ENCODE peak calls at places on chromosomes 13 and 19, in eight cellular contexts. G is fibroblast of lung, B is neuronal stem cell, H is PC-3, E is IMR-90, F is GM23338, Z is mesenchymal stem cell, L is H9. C is an unnamed sample.

GRCh38 chr19:9149976-9150375 is 9.8 kb downstream of the ZNF317 start:
- DNase-seq in G (no peak), B (no peak), H (peak; percentile 76), E (no peak), F (no peak), Z (no peak), L (no peak), C (no peak)

GRCh38 chr13:40438022-40438692 is 228.3 kb downstream of the FOXO1 start:
- DNase-seq in G (no peak), B (no peak), H (no peak), E (no peak), F (no peak), Z (peak; percentile 9), L (no peak), C (no peak)

GRCh38 chr19:45591004-45591637 is 6.5 kb upstream of the OPA3 start:
- DNase-seq in G (peak; percentile 34), B (no peak), H (no peak), E (peak; percentile 35), F (peak; percentile 88), Z (no peak), L (peak; percentile 89), C (no peak)

GRCh38 chr13:40679586-40679985 is 13.1 kb upstream of the FOXO1 start:
- DNase-seq in G (no peak), B (no peak), H (no peak), E (no peak), F (peak; percentile 47), Z (no peak), L (peak; percentile 44), C (no peak)

GRCh38 chr19:38913958-38914357 is 2.0 kb upstream of the CCER2 start:
- DNase-seq in G (no peak), B (no peak), H (no peak), E (no peak), F (no peak), Z (no peak), L (no peak), C (no peak)

GRCh38 chr13:46307554-46307953 is 79.5 kb downstream of the RUBCNL start:
- DNase-seq in G (no peak), B (no peak), H (no peak), E (no peak), F (no peak), Z (no peak), L (no peak), C (no peak)

GRCh38 chr19:20371911-20372310 is 193.7 kb downstream of the ZNF737 start:
- DNase-seq in G (no peak), B (no peak), H (no peak), E (no peak), F (peak; percentile 34), Z (no peak), L (no peak), C (no peak)

GRCh38 chr13:33284916-33285315 is 639 bp downstream of the STARD13 start:
- DNase-seq in G (peak; percentile 50), B (no peak), H (peak; percentile 53), E (no peak), F (no peak), Z (peak; percentile 56), L (no peak), C (peak; percentile 49)

GRCh38 chr13:97194473-97194872 is 27.7 kb upstream of the MBNL2 start:
- DNase-seq in G (peak; percentile 87), B (no peak), H (peak; percentile 71), E (peak; percentile 78), F (peak; percentile 43), Z (no peak), L (no peak), C (peak; percentile 80)

GRCh38 chr13:91166714-91167511 is 180.6 kb upstream of the MIR17HG start:
- DNase-seq in G (no peak), B (no peak), H (no peak), E (no peak), F (no peak), Z (peak; percentile 24), L (no peak), C (no peak)

GRCh38 chr19:31350693-31351211 is 1.5 kb upstream of the TSHZ3 start:
- DNase-seq in G (peak; percentile 63), B (no peak), H (peak; percentile 22), E (peak; percentile 56), F (peak; percentile 70), Z (peak; percentile 67), L (peak; percentile 43), C (peak; percentile 31)

GRCh38 chr13:98228661-98229349 is 51.7 kb upstream of the RNF113B start:
- DNase-seq in G (peak; percentile 60), B (no peak), H (peak; percentile 38), E (peak; percentile 74), F (no peak), Z (peak; percentile 24), L (no peak), C (peak; percentile 51)

GRCh38 chr19:32921624-32922023 is 50.1 kb downstream of the CEP89 start:
- DNase-seq in G (no peak), B (no peak), H (no peak), E (no peak), F (no peak), Z (no peak), L (no peak), C (no peak)

GRCh38 chr19:30807263-30807662 is 435.1 kb downstream of the ZNF536 start:
- DNase-seq in G (no peak), B (no peak), H (no peak), E (no peak), F (no peak), Z (no peak), L (no peak), C (no peak)

GRCh38 chr13:50519866-50520265 is 323.6 kb downstream of the DLEU7 start:
- DNase-seq in G (no peak), B (no peak), H (no peak), E (no peak), F (no peak), Z (no peak), L (no peak), C (no peak)

GRCh38 chr13:50521750-50522149 is 321.7 kb downstream of the DLEU7 start:
- DNase-seq in G (peak; percentile 49), B (no peak), H (no peak), E (peak; percentile 30), F (no peak), Z (peak; percentile 73), L (no peak), C (no peak)

GRCh38 chr13:50518131-50518530 is 325.4 kb downstream of the DLEU7 start:
- DNase-seq in G (peak; percentile 50), B (no peak), H (no peak), E (peak; percentile 26), F (no peak), Z (no peak), L (no peak), C (no peak)

GRCh38 chr13:50521191-50521590 is 322.3 kb downstream of the DLEU7 start:
- DNase-seq in G (no peak), B (no peak), H (no peak), E (no peak), F (no peak), Z (no peak), L (no peak), C (no peak)

GRCh38 chr13:50518791-50519201 is 324.7 kb downstream of the DLEU7 start:
- DNase-seq in G (peak; percentile 47), B (no peak), H (no peak), E (peak; percentile 72), F (no peak), Z (peak; percentile 86), L (no peak), C (peak; percentile 42)
- H2AFZ ChIP-seq in G (no peak overlapping the region), B (peak overlapping the region; percentile 34), H (no peak overlapping the region), E (peak overlapping the region; percentile 33), F (no peak overlapping the region), Z (no peak overlapping the region), L (no peak overlapping the region), C (peak overlapping the region; percentile 33)

DNA sequence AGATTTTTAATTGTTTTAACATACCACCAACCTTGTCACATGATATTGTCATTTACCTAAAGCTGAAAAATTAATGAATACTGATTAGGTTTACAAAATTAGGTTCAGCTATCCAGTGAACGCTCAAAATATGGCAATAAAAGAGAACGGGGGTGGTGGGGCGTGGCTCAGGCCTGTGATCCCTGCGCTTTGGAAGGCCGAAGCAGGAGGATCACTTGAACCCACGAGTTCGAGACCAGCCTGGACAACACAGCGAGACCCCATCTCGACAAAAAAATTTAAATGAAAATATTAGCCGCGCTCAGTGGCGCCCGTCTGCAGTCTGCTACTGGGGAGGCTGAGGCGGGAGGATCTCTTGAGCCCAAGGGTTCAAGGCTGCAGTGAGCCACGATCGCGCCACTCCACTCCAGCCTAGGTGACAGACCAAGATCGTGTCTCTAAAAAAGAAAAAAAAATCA is 516 bp upstream of the FAM32A start:
- DNase-seq in G (no peak), B (no peak), H (no peak), E (no peak), F (no peak), Z (no peak), L (no peak), C (no peak)
- H3K4me1 ChIP-seq in G (peaks cover 6% of the 10 kb centered on the region), B (no peaks in the 10 kb centered on the region), H (peaks cover 17% of the 10 kb centered on the region), E (peaks cover 5% of the 10 kb centered on the region), F (no peaks in the 10 kb centered on the region), Z (peaks cover 15% of the 10 kb centered on the region), L (no peaks in the 10 kb centered on the region), C (peaks cover 16% of the 10 kb centered on the region)

DNA sequence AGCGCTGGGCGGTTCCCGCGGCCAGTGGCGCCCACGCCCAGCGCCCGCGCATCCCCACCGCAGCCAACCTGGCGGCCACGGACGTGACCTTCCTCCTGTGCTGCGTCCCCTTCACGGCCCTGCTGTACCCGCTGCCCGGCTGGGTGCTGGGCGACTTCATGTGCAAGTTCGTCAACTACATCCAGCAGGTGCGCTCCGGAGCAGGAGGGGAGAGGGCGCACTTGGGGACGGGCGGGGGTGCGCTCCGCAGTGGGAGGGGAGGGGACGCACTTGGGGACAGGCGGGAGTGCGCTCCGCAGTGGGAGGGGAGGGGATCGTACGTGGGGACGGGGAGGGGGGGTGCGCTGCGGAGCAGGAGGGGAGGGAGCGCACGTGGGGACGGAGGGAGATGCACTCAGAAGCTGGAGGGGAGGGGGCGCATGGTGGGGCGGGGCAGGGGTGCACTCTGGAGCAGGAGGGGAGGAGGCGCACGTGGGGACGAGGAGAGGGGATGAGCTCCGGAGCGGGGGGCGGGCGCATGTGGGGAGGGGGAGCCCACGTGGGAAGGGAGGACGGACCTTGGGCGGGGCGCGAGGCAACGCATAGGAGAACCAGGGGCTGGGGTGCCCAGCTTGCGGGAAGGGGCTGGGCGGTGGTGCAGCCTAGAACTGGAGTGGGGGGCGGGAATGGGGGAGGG is 1.5 kb downstream of the KISS1R start:
- DNase-seq in G (no peak), B (no peak), H (peak; percentile 19), E (no peak), F (peak; percentile 74), Z (no peak), L (no peak), C (no peak)
- H3K27me3 ChIP-seq in G (peaks cover 29% of the 10 kb centered on the region), B (peaks cover 24% of the 10 kb centered on the region), H (peaks cover 7% of the 10 kb centered on the region), E (peaks cover 38% of the 10 kb centered on the region), F (peaks cover 87% of the 10 kb centered on the region), Z (peaks cover 40% of the 10 kb centered on the region), L (peaks cover 19% of the 10 kb centered on the region), C (peaks cover 29% of the 10 kb centered on the region)

GRCh38 chr19:17511724-17512573 is 500 bp downstream of the PGLS start:
- DNase-seq in G (peak; percentile 84), B (peak; percentile 71), H (peak; percentile 60), E (peak; percentile 75), F (peak; percentile 94), Z (peak; percentile 81), L (peak; percentile 93), C (peak; percentile 72)

GRCh38 chr19:17512574-17512939 is 1.1 kb downstream of the PGLS start:
- DNase-seq in G (no peak), B (no peak), H (no peak), E (no peak), F (no peak), Z (no peak), L (no peak), C (no peak)

GRCh38 chr19:17506745-17507144 is 4.7 kb upstream of the PGLS start:
- DNase-seq in G (no peak), B (no peak), H (no peak), E (no peak), F (no peak), Z (no peak), L (no peak), C (no peak)

GRCh38 chr19:17513801-17514200 is 2.4 kb downstream of the PGLS start:
- DNase-seq in G (peak; percentile 65), B (no peak), H (no peak), E (no peak), F (no peak), Z (peak; percentile 33), L (no peak), C (peak; percentile 49)

GRCh38 chr19:17510220-17510993 is 1.0 kb upstream of the PGLS start:
- DNase-seq in G (peak; percentile 17), B (no peak), H (no peak), E (no peak), F (no peak), Z (peak; percentile 36), L (no peak), C (no peak)
- H2AFZ ChIP-seq in G (no peak overlapping the region), B (no peak overlapping the region), H (peak overlapping the region; percentile 81), E (peak overlapping the region; percentile 58), F (peak overlapping the region; percentile 64), Z (no peak overlapping the region), L (no peak overlapping the region), C (no peak overlapping the region)